ENCODE peak calls at places on chromosomes 13 and 19, in five cellular contexts. Y is DND-41; R is astrocyte of the spinal cord; X is spleen; V is activated CD8-positive, alpha-beta T cell treated with anti-CD3 and anti-CD28 coated beads for 36 hours. M is an unnamed sample.

GRCh38 chr19:58009666-58010301 is 7.2 kb upstream of the ZNF606 start:
- DNase-seq in X (peak), R (peak), Y (peak), V (peak), M (no peak)

GRCh38 chr19:54287456-54287855 is 6.5 kb upstream of the LILRB2 start:
- DNase-seq in V (no peak), Y (no peak), R (no peak), X (no peak), M (no peak)

GRCh38 chr13:62433660-62434059 is 1018.0 kb upstream of the PCDH20 start:
- DNase-seq in R (no peak), Y (no peak), V (no peak), X (no peak), M (no peak)

GRCh38 chr13:79621449-79621848 is 140.5 kb downstream of the NDFIP2 start:
- DNase-seq in R (no peak), X (no peak), V (no peak), Y (no peak), M (no peak)

GRCh38 chr13:23428183-23428528 is 5.3 kb downstream of the SACS start:
- DNase-seq in V (no peak), R (peak), X (no peak), Y (no peak), M (no peak)

GRCh38 chr19:6680141-6680540 is 10.2 kb upstream of the TNFSF14 start:
- DNase-seq in V (no peak), X (peak), R (no peak), Y (no peak), M (no peak)

GRCh38 chr13:27955192-27955591 is 13.9 kb downstream of the CDX2 start:
- DNase-seq in Y (no peak), R (no peak), V (no peak), X (no peak), M (no peak)

GRCh38 chr19:43148233-43148632 is 38.1 kb downstream of the PSG5 start:
- DNase-seq in Y (no peak), X (no peak), V (no peak), R (peak), M (no peak)

GRCh38 chr13:77386880-77387606 is 60.1 kb upstream of the MYCBP2 start:
- DNase-seq in X (no peak), R (peak), Y (no peak), V (no peak), M (no peak)

GRCh38 chr19:45113628-45114027 is 20.6 kb downstream of the PPP1R37 start:
- DNase-seq in V (no peak), X (no peak), Y (no peak), R (no peak), M (no peak)

GRCh38 chr19:51326216-51327065 is 15.0 kb downstream of the IGLON5 start:
- DNase-seq in X (no peak), R (no peak), Y (no peak), V (no peak), M (no peak)

GRCh38 chr13:112859817-112860190 is 109.2 kb upstream of the MCF2L start:
- DNase-seq in X (peak), V (no peak), R (peak), Y (no peak), M (no peak)

M was measured in Jurkat, Clone E6-1.